ENCODE peak calls at places on chromosomes 1 and 21, in eight cellular contexts. L is M059J; E is kidney glomerular epithelial cell; R is neural crest cell; U is NCI-H524; F is tibial artery; N is NCI-H510A; Y is stimulated activated CD4-positive, alpha-beta T cell treated with anti-CD3 and anti-CD28 coated beads, Interleukin-15, amount 100 ng/mL, for 1 hour. S is an unnamed sample.

GRCh38 chr1:202058001-202058908 is 47.9 kb downstream of the ELF3 start:
- DNase-seq in L (peak), E (no peak), R (no peak), U (no peak), F (no peak), N (no peak), Y (no peak), S (no peak)

GRCh38 chr1:108082006-108082405 is 117.0 kb upstream of the VAV3 start:
- DNase-seq in L (peak), E (no peak), R (no peak), U (no peak), F (no peak), N (no peak), Y (no peak), S (no peak)

GRCh38 chr1:2594001-2594640 is 7.5 kb downstream of the PRXL2B start:
- DNase-seq in L (peak), E (peak), R (no peak), U (no peak), F (peak), N (no peak), Y (no peak), S (no peak)

GRCh38 chr1:243490748-243491686 is 235.2 kb downstream of the SDCCAG8 start:
- DNase-seq in L (no peak), E (no peak), R (no peak), U (peak), F (no peak), N (no peak), Y (no peak), S (no peak)

GRCh38 chr1:174875306-174875705 is 124.4 kb upstream of the CACYBP start:
- DNase-seq in L (no peak), E (no peak), R (no peak), U (no peak), F (no peak), N (peak), Y (no peak), S (no peak)

GRCh38 chr1:77416692-77417450 is 135.1 kb downstream of the AK5 start:
- DNase-seq in L (peak), E (no peak), R (no peak), U (peak), F (no peak), N (no peak), Y (no peak), S (no peak)

GRCh38 chr1:25065246-25066238 is 135.5 kb upstream of the RUNX3 start:
- DNase-seq in L (peak), E (no peak), R (no peak), U (no peak), F (no peak), N (no peak), Y (no peak), S (no peak)

GRCh38 chr1:203307690-203308126 is 2.4 kb downstream of the BTG2 start:
- DNase-seq in L (no peak), E (peak), R (no peak), U (no peak), F (peak), N (no peak), Y (no peak), S (no peak)

GRCh38 chr1:225766967-225767413 is 10.6 kb upstream of the SRP9 start:
- DNase-seq in L (peak), E (peak), R (no peak), U (peak), F (peak), N (no peak), Y (no peak), S (peak)

GRCh38 chr1:26999440-26999987 is 6.0 kb downstream of the TRNP1 start:
- DNase-seq in L (peak), E (peak), R (no peak), U (no peak), F (peak), N (no peak), Y (no peak), S (no peak)

GRCh38 chr1:205545991-205546390 is 41.5 kb downstream of the CDK18 start:
- DNase-seq in L (no peak), E (no peak), R (no peak), U (no peak), F (peak), N (no peak), Y (no peak), S (peak)

GRCh38 chr1:37234941-37235418 is 200.7 kb upstream of the GRIK3 start:
- DNase-seq in L (no peak), E (no peak), R (no peak), U (peak), F (no peak), N (no peak), Y (no peak), S (no peak)

GRCh38 chr1:224085421-224086108 is 28.3 kb upstream of the FBXO28 start:
- DNase-seq in L (no peak), E (no peak), R (no peak), U (no peak), F (no peak), N (no peak), Y (no peak), S (no peak)

GRCh38 chr1:58968360-58968952 is 184.6 kb upstream of the JUN start:
- DNase-seq in L (peak), E (peak), R (no peak), U (no peak), F (peak), N (no peak), Y (no peak), S (peak)

GRCh38 chr1:150621497-150622113 is 7.8 kb downstream of the ENSA start:
- DNase-seq in L (peak), E (no peak), R (peak), U (peak), F (peak), N (no peak), Y (peak), S (no peak)

GRCh38 chr1:109787211-109787844 is 23.6 kb upstream of the EPS8L3 start:
- DNase-seq in L (peak), E (no peak), R (no peak), U (no peak), F (peak), N (no peak), Y (no peak), S (peak)

GRCh38 chr1:24351918-24352637 is 32.9 kb downstream of the GRHL3 start:
- DNase-seq in L (peak), E (no peak), R (no peak), U (peak), F (no peak), N (peak), Y (peak), S (no peak)

GRCh38 chr21:26811031-26811430 is 34.2 kb downstream of the ADAMTS1 start:
- DNase-seq in L (peak), E (no peak), R (no peak), U (no peak), F (no peak), N (no peak), Y (no peak), S (no peak)

GRCh38 chr1:245805503-245805902 is 650.7 kb downstream of the KIF26B start:
- DNase-seq in L (no peak), E (no peak), R (no peak), U (no peak), F (no peak), N (no peak), Y (no peak), S (no peak)

GRCh38 chr1:110196917-110197782 is 13.0 kb upstream of the KCNC4 start:
- DNase-seq in L (peak), E (peak), R (peak), U (peak), F (no peak), N (peak), Y (no peak), S (no peak)

GRCh38 chr1:108570128-108570527 is 10.2 kb downstream of the EEIG2 start:
- DNase-seq in L (peak), E (no peak), R (no peak), U (peak), F (no peak), N (peak), Y (no peak), S (no peak)

S was measured in lower leg skin.